ENCODE peak calls at places on chromosomes 7 and 10, in ten cellular contexts. K is epithelial cell of proximal tubule, J is foreskin fibroblast, A is esophagus squamous epithelium, L is mucosa of descending colon, M is dorsolateral prefrontal cortex, D is PC-9, Y is LNCaP clone FGC, E is heart right ventricle, V is astrocyte. W is an unnamed sample.

GRCh38 chr10:115857856-115858255 is 415.1 kb downstream of the GFRA1 start:
- DNase-seq in M (no peak), K (peak; percentile 75), D (no peak), Y (no peak), A (no peak), L (no peak), E (no peak), J (peak; percentile 27), V (peak; percentile 26), W (no peak)

GRCh38 chr7:114156178-114156577 is 237.4 kb upstream of the PPP1R3A start:
- DNase-seq in M (no peak), J (no peak), D (no peak), Y (no peak), V (no peak), A (no peak), E (no peak), K (no peak), L (no peak), W (no peak)

GRCh38 chr10:132402781-132403241 is 5.8 kb downstream of the PWWP2B start:
- DNase-seq in K (no peak), L (peak; percentile 55), M (no peak), E (no peak), Y (no peak), A (no peak), D (no peak), J (no peak), V (no peak), W (no peak)

GRCh38 chr7:46127805-46128204 is 206.7 kb upstream of the IGFBP3 start:
- DNase-seq in M (no peak), J (no peak), Y (no peak), A (no peak), E (no peak), V (no peak), L (no peak), K (no peak), D (no peak), W (no peak)

GRCh38 chr10:75771606-75772005 is 340.2 kb downstream of the LRMDA start:
- DNase-seq in M (no peak), V (no peak), J (no peak), A (no peak), Y (no peak), E (no peak), L (no peak), K (no peak), D (peak; percentile 54), W (no peak)

GRCh38 chr10:73910764-73911552 is at the start of gene PLAU:
- DNase-seq in M (no peak), K (no peak), J (peak; percentile 71), Y (no peak), E (peak; percentile 68), L (peak; percentile 73), V (no peak), A (no peak), D (no peak), W (no peak)

GRCh38 chr7:158539711-158540146 is 47.9 kb downstream of the PTPRN2 start:
- DNase-seq in D (no peak), A (no peak), M (no peak), K (no peak), V (no peak), L (no peak), Y (no peak), J (no peak), E (peak; percentile 40), W (no peak)

GRCh38 chr10:122632031-122632430 is 67.6 kb downstream of the C10orf120 start:
- DNase-seq in A (no peak), M (no peak), L (no peak), J (no peak), Y (no peak), V (no peak), D (no peak), E (peak; percentile 25), K (no peak), W (no peak)

GRCh38 chr7:157278791-157279678 is 57.8 kb upstream of the DNAJB6 start:
- DNase-seq in D (no peak), V (no peak), M (no peak), L (peak; percentile 89), E (peak; percentile 83), J (peak; percentile 46), Y (no peak), K (no peak), A (no peak), W (no peak)

GRCh38 chr7:54292171-54292925 is 249.8 kb upstream of the VSTM2A start:
- DNase-seq in Y (no peak), V (no peak), J (no peak), A (no peak), K (no peak), M (no peak), D (no peak), L (no peak), E (no peak), W (no peak)

GRCh38 chr7:79652619-79653018 is 199.2 kb upstream of the MAGI2 start:
- DNase-seq in A (no peak), Y (no peak), J (peak; percentile 10), L (no peak), V (peak; percentile 4), E (no peak), K (no peak), D (no peak), M (no peak), W (no peak)

GRCh38 chr10:3889961-3890522 is 105.0 kb upstream of the KLF6 start:
- DNase-seq in M (no peak), J (peak; percentile 71), Y (no peak), K (peak; percentile 99), E (no peak), V (peak; percentile 95), D (peak; percentile 89), A (no peak), L (no peak), W (no peak)

GRCh38 chr10:34236927-34237326 is 578.2 kb downstream of the PARD3 start:
- DNase-seq in E (no peak), K (no peak), J (peak; percentile 66), A (no peak), Y (no peak), D (no peak), L (no peak), M (no peak), V (peak; percentile 14), W (peak; percentile 36)

GRCh38 chr10:11879387-11880168 is 56.4 kb downstream of the PROSER2 start:
- DNase-seq in E (no peak), J (no peak), A (no peak), V (no peak), K (no peak), Y (no peak), M (no peak), D (no peak), L (no peak), W (no peak)

GRCh38 chr10:11878776-11879175 is 55.6 kb downstream of the PROSER2 start:
- DNase-seq in D (no peak), E (no peak), K (no peak), Y (no peak), M (no peak), L (no peak), V (no peak), A (no peak), J (no peak), W (no peak)

GRCh38 chr10:11881028-11881476 is 57.9 kb downstream of the PROSER2 start:
- DNase-seq in M (no peak), Y (no peak), K (no peak), L (no peak), E (no peak), A (no peak), D (no peak), V (no peak), J (no peak), W (no peak)

GRCh38 chr10:11881477-11882417 is 58.6 kb downstream of the PROSER2 start:
- DNase-seq in K (no peak), Y (no peak), D (peak; percentile 94), V (no peak), L (no peak), M (no peak), A (no peak), E (no peak), J (peak; percentile 33), W (no peak)

GRCh38 chr10:11880169-11881027 is 57.2 kb downstream of the PROSER2 start:
- DNase-seq in K (no peak), E (no peak), Y (no peak), A (no peak), V (no peak), M (no peak), D (no peak), L (no peak), J (no peak), W (no peak)
- TF ChIP-seq CTCF in K (no peak), E (no peak), Y (no peak), A (no peak), V (no peak), M (no peak), D (no peak), L (no peak), J (no peak), W (no peak)

DNA sequence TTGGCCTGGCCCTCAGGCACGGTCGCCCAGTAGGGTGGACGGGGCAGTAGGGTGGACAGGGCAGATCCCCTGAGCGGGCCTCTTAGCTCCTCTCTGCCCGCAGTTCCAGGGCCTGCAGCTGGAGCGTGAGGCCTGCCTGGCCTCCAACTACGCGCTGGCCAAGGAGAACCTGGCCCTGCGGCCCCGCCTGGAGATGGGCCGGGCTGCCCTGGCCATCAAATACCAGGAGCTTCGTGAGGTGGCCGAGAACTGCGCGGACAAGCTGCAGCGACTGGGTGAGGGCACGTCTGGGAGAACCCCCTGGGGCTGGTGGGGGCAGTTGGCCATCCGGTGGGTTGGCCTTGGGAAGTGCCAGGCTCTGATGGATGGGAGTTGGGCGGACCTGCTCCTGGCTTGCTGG is 1.7 kb downstream of the VPS37D start:
- DNase-seq in M (no peak), L (no peak), E (no peak), V (no peak), Y (no peak), K (no peak), J (no peak), A (no peak), D (no peak), W (no peak)
- H3K4me3 ChIP-seq in M (peak overlapping the region; percentile 67), L (no peak overlapping the region), E (peak overlapping the region; percentile 69), V (no peak overlapping the region), Y (no peak overlapping the region), K (peak overlapping the region; percentile 77), J (peak overlapping the region; percentile 51), A (no peak overlapping the region), D (no peak overlapping the region), W (peak overlapping the region; percentile 73)

GRCh38 chr7:99311702-99312101 is 14.0 kb upstream of the ARPC1A start:
- DNase-seq in L (no peak), Y (no peak), V (no peak), K (no peak), M (no peak), A (no peak), J (no peak), E (no peak), D (no peak), W (no peak)
- TF ChIP-seq CTCF in L (no peak), Y (no peak), V (no peak), K (peak; percentile 36), M (no peak), A (no peak), J (no peak), E (no peak), D (no peak), W (no peak)

GRCh38 chr7:44976746-44977196 is 2.0 kb downstream of the MYO1G start:
- DNase-seq in M (no peak), L (no peak), Y (no peak), D (no peak), E (no peak), K (no peak), J (no peak), A (no peak), V (no peak), W (no peak)
- H3K4me3 ChIP-seq in M (no peak overlapping the region), L (no peak overlapping the region), Y (no peak overlapping the region), D (no peak overlapping the region), E (no peak overlapping the region), K (no peak overlapping the region), J (no peak overlapping the region), A (peak overlapping the region; percentile 57), V (no peak overlapping the region), W (no peak overlapping the region)

GRCh38 chr10:54800677-54801480 is at the start of gene PCDH15:
- DNase-seq in D (no peak), J (no peak), A (no peak), E (no peak), K (peak; percentile 25), M (peak; percentile 27), Y (peak; percentile 27), V (peak; percentile 53), L (no peak), W (no peak)
- TF ChIP-seq CTCF in D (no peak), J (no peak), A (no peak), E (peak; percentile 27), K (peak; percentile 72), M (no peak), Y (peak; percentile 88), V (peak; percentile 13), L (no peak), W (peak; percentile 35)